ENCODE peak calls at places on chromosomes 11 and 22, in four cellular contexts. C is effector memory CD4-positive, alpha-beta T cell; D is AG10803; E is left ventricle myocardium inferior. U is an unnamed sample.

GRCh38 chr22:27292542-27293298 is 508.8 kb downstream of the MN1 start:
- DNase-seq in E (no peak), C (no peak), D (no peak), U (no peak)

GRCh38 chr22:39569066-39569465 is 1.5 kb upstream of the CACNA1I start:
- DNase-seq in D (no peak), E (no peak), C (no peak), U (no peak)

GRCh38 chr11:13284776-13285588 is 7.4 kb downstream of the BMAL1 start:
- DNase-seq in E (no peak), C (no peak), D (no peak), U (no peak)

GRCh38 chr11:133991101-133991500 is 34.3 kb upstream of the IGSF9B start:
- DNase-seq in C (no peak), D (no peak), E (peak; percentile 5), U (no peak)

GRCh38 chr11:44535201-44535980 is 30.1 kb upstream of the CD82 start:
- DNase-seq in D (no peak), E (no peak), C (no peak), U (no peak)

GRCh38 chr11:34242037-34242625 is 115.7 kb downstream of the ABTB2 start:
- DNase-seq in E (no peak), C (no peak), D (no peak), U (no peak)

GRCh38 chr11:77502501-77502900 is 28.6 kb upstream of the PAK1 start:
- DNase-seq in C (no peak), D (peak; percentile 13), E (no peak), U (peak; percentile 8)

GRCh38 chr11:63023415-63023814 is 7.8 kb upstream of the SLC22A8 start:
- DNase-seq in D (no peak), E (no peak), C (no peak), U (no peak)

GRCh38 chr11:12060385-12060980 is 49.9 kb upstream of the MICAL2 start:
- DNase-seq in D (no peak), E (no peak), C (no peak), U (no peak)

GRCh38 chr11:64752106-64752970 is 7.4 kb downstream of the PYGM start:
- DNase-seq in E (no peak), C (no peak), D (no peak), U (no peak)

GRCh38 chr11:13277719-13278619 is at the start of gene BMAL1:
- DNase-seq in C (peak; percentile 38), E (peak; percentile 52), D (no peak), U (peak; percentile 56)

GRCh38 chr11:130947889-130948288 is 31.6 kb upstream of the SNX19 start:
- DNase-seq in E (no peak), D (no peak), C (no peak), U (peak; percentile 31)

GRCh38 chr11:101807521-101807920 is 107.3 kb upstream of the CEP126 start:
- DNase-seq in E (no peak), C (no peak), D (no peak), U (no peak)

GRCh38 chr11:83157755-83158473 is 983 bp downstream of the PCF11 start:
- DNase-seq in D (peak; percentile 38), C (peak; percentile 9), E (peak; percentile 33), U (peak; percentile 79)

GRCh38 chr11:197741-198235 is 4.9 kb downstream of the SCGB1C1 start:
- DNase-seq in D (no peak), E (no peak), C (no peak), U (no peak)

GRCh38 chr22:19129871-19130270 is 1.2 kb upstream of the TSSK2 start:
- DNase-seq in E (no peak), D (no peak), C (no peak), U (no peak)

GRCh38 chr11:8209208-8209807 is 40.5 kb upstream of the RIC3 start:
- DNase-seq in E (peak; percentile 33), D (no peak), C (no peak), U (no peak)

GRCh38 chr22:17158568-17159503 is at the start of gene HDHD5:
- DNase-seq in D (peak; percentile 86), E (peak; percentile 94), C (peak; percentile 78), U (peak; percentile 94)

GRCh38 chr11:63277345-63277943 is 34.0 kb upstream of the SLC22A25 start:
- DNase-seq in E (no peak), D (no peak), C (no peak), U (no peak)

GRCh38 chr11:2102883-2103213 is 36.3 kb downstream of the IGF2 start:
- DNase-seq in D (no peak), E (no peak), C (no peak), U (no peak)

GRCh38 chr11:35955636-35956035 is 11.8 kb downstream of the LDLRAD3 start:
- DNase-seq in C (no peak), E (no peak), D (no peak), U (no peak)

GRCh38 chr11:69152748-69153446 is 2.8 kb upstream of the SMIM38 start:
- DNase-seq in E (no peak), C (no peak), D (no peak), U (no peak)

GRCh38 chr11:125239585-125240331 is 75.2 kb downstream of the PKNOX2 start:
- DNase-seq in E (no peak), D (no peak), C (no peak), U (no peak)

GRCh38 chr11:134124660-134125451 is 56.0 kb downstream of the JAM3 start:
- DNase-seq in E (peak; percentile 62), D (peak; percentile 36), C (no peak), U (peak; percentile 68)

GRCh38 chr11:1862588-1863351 is 9.9 kb downstream of the LSP1 start:
- DNase-seq in C (no peak), D (no peak), E (peak; percentile 30), U (no peak)

GRCh38 chr22:17303840-17304779 is 65.2 kb upstream of the CECR2 start:
- DNase-seq in D (no peak), C (peak; percentile 50), E (no peak), U (no peak)

GRCh38 chr11:130213143-130213978 is 53.8 kb downstream of the ST14 start:
- DNase-seq in D (no peak), E (peak; percentile 60), C (peak; percentile 40), U (peak; percentile 80)

GRCh38 chr11:100687630-100688395 is 725 bp downstream of the ARHGAP42 start:
- DNase-seq in E (peak; percentile 31), D (peak; percentile 83), C (no peak), U (peak; percentile 89)

GRCh38 chr22:39384750-39385480 is 14.7 kb upstream of the TAB1 start:
- DNase-seq in C (no peak), D (no peak), E (no peak), U (no peak)

GRCh38 chr11:132080121-132080520 is 709.7 kb downstream of the NTM start:
- DNase-seq in E (no peak), D (no peak), C (no peak), U (no peak)

GRCh38 chr11:38952698-38953097 is 2354.7 kb upstream of the RAG2 start:
- DNase-seq in D (no peak), C (no peak), E (no peak), U (no peak)

GRCh38 chr11:47186937-47187681 is 875 bp upstream of the PACSIN3 start:
- DNase-seq in D (peak; percentile 23), C (no peak), E (peak; percentile 78), U (peak; percentile 70)

GRCh38 chr11:132228756-132229325 is 858.4 kb downstream of the NTM start:
- DNase-seq in D (peak; percentile 24), E (no peak), C (no peak), U (no peak)

GRCh38 chr11:95794086-95794485 is 3.8 kb downstream of the CEP57 start:
- DNase-seq in C (no peak), D (no peak), E (no peak), U (no peak)

U was measured in adipocyte.